ENCODE peak calls at places on chromosomes 7 and 10, in nine cellular contexts. One of them, this sample, is unnamed.

GRCh38 chr10:33781666-33782395 is 447.4 kb upstream of the NRP1 start:
- DNase-seq in keratinocyte: no peak
- DNase-seq in PC-3: peak
- DNase-seq in B cell: no peak
- DNase-seq in neural crest cell: no peak
- DNase-seq in psoas muscle: no peak
- DNase-seq in mucosa of descending colon: no peak
- DNase-seq in heart right ventricle: no peak
- DNase-seq in IMR-90: no peak
- DNase-seq in this sample: no peak

GRCh38 chr7:73715648-73716317 is 3.7 kb downstream of the STX1A start:
- DNase-seq in keratinocyte: peak
- DNase-seq in PC-3: peak
- DNase-seq in B cell: no peak
- DNase-seq in neural crest cell: no peak
- DNase-seq in psoas muscle: no peak
- DNase-seq in mucosa of descending colon: no peak
- DNase-seq in heart right ventricle: no peak
- DNase-seq in IMR-90: peak
- DNase-seq in this sample: no peak

GRCh38 chr7:131110294-131111080 is 217.2 kb upstream of the MKLN1 start:
- DNase-seq in keratinocyte: no peak
- DNase-seq in PC-3: peak
- DNase-seq in B cell: no peak
- DNase-seq in neural crest cell: no peak
- DNase-seq in psoas muscle: no peak
- DNase-seq in mucosa of descending colon: peak
- DNase-seq in heart right ventricle: peak
- DNase-seq in IMR-90: peak
- DNase-seq in this sample: no peak

GRCh38 chr10:88802430-88802829 is at the start of gene LIPM:
- DNase-seq in keratinocyte: no peak
- DNase-seq in PC-3: no peak
- DNase-seq in B cell: no peak
- DNase-seq in neural crest cell: no peak
- DNase-seq in psoas muscle: no peak
- DNase-seq in mucosa of descending colon: no peak
- DNase-seq in heart right ventricle: no peak
- DNase-seq in IMR-90: no peak
- DNase-seq in this sample: no peak

GRCh38 chr10:78953124-78954008 is 115.4 kb upstream of the ZMIZ1 start:
- DNase-seq in keratinocyte: no peak
- DNase-seq in PC-3: no peak
- DNase-seq in B cell: no peak
- DNase-seq in neural crest cell: no peak
- DNase-seq in psoas muscle: peak
- DNase-seq in mucosa of descending colon: no peak
- DNase-seq in heart right ventricle: peak
- DNase-seq in IMR-90: no peak
- DNase-seq in this sample: no peak

GRCh38 chr10:26486304-26486703 is 48.2 kb downstream of the APBB1IP start:
- DNase-seq in keratinocyte: peak
- DNase-seq in PC-3: peak
- DNase-seq in B cell: no peak
- DNase-seq in neural crest cell: no peak
- DNase-seq in psoas muscle: peak
- DNase-seq in mucosa of descending colon: no peak
- DNase-seq in heart right ventricle: peak
- DNase-seq in IMR-90: peak
- DNase-seq in this sample: no peak

GRCh38 chr10:14820010-14820774 is 17.6 kb downstream of the CDNF start:
- DNase-seq in keratinocyte: peak
- DNase-seq in PC-3: peak
- DNase-seq in B cell: no peak
- DNase-seq in neural crest cell: no peak
- DNase-seq in psoas muscle: no peak
- DNase-seq in mucosa of descending colon: no peak
- DNase-seq in heart right ventricle: no peak
- DNase-seq in IMR-90: peak
- DNase-seq in this sample: no peak

GRCh38 chr10:70437721-70438120 is 3.8 kb downstream of the NODAL start:
- DNase-seq in keratinocyte: no peak
- DNase-seq in PC-3: no peak
- DNase-seq in B cell: no peak
- DNase-seq in neural crest cell: no peak
- DNase-seq in psoas muscle: no peak
- DNase-seq in mucosa of descending colon: no peak
- DNase-seq in heart right ventricle: no peak
- DNase-seq in IMR-90: no peak
- DNase-seq in this sample: no peak

GRCh38 chr10:127991543-127992255 is 84.8 kb downstream of the PTPRE start:
- DNase-seq in keratinocyte: no peak
- DNase-seq in PC-3: no peak
- DNase-seq in B cell: no peak
- DNase-seq in neural crest cell: no peak
- DNase-seq in psoas muscle: no peak
- DNase-seq in mucosa of descending colon: no peak
- DNase-seq in heart right ventricle: no peak
- DNase-seq in IMR-90: no peak
- DNase-seq in this sample: no peak

GRCh38 chr10:70295946-70296345 is 12.1 kb upstream of the NPFFR1 start:
- DNase-seq in keratinocyte: no peak
- DNase-seq in PC-3: no peak
- DNase-seq in B cell: no peak
- DNase-seq in neural crest cell: no peak
- DNase-seq in psoas muscle: no peak
- DNase-seq in mucosa of descending colon: no peak
- DNase-seq in heart right ventricle: no peak
- DNase-seq in IMR-90: no peak
- DNase-seq in this sample: no peak

GRCh38 chr7:41832936-41833335 is 130.0 kb upstream of the INHBA start:
- DNase-seq in keratinocyte: no peak
- DNase-seq in PC-3: no peak
- DNase-seq in B cell: no peak
- DNase-seq in neural crest cell: no peak
- DNase-seq in psoas muscle: no peak
- DNase-seq in mucosa of descending colon: no peak
- DNase-seq in heart right ventricle: no peak
- DNase-seq in IMR-90: no peak
- DNase-seq in this sample: no peak

GRCh38 chr7:130566168-130566897 is 74.4 kb downstream of the MEST start:
- DNase-seq in keratinocyte: no peak
- DNase-seq in PC-3: peak
- DNase-seq in B cell: no peak
- DNase-seq in neural crest cell: no peak
- DNase-seq in psoas muscle: peak
- DNase-seq in mucosa of descending colon: no peak
- DNase-seq in heart right ventricle: peak
- DNase-seq in IMR-90: peak
- DNase-seq in this sample: no peak

GRCh38 chr7:26365077-26365896 is 73.6 kb downstream of the SNX10 start:
- DNase-seq in keratinocyte: no peak
- DNase-seq in PC-3: peak
- DNase-seq in B cell: peak
- DNase-seq in neural crest cell: peak
- DNase-seq in psoas muscle: no peak
- DNase-seq in mucosa of descending colon: peak
- DNase-seq in heart right ventricle: peak
- DNase-seq in IMR-90: peak
- DNase-seq in this sample: no peak

GRCh38 chr7:141752634-141753033 is 11.3 kb upstream of the TAS2R3 start:
- DNase-seq in keratinocyte: no peak
- DNase-seq in PC-3: peak
- DNase-seq in B cell: no peak
- DNase-seq in neural crest cell: no peak
- DNase-seq in psoas muscle: no peak
- DNase-seq in mucosa of descending colon: no peak
- DNase-seq in heart right ventricle: no peak
- DNase-seq in IMR-90: no peak
- DNase-seq in this sample: no peak

GRCh38 chr10:116429288-116429977 is 1.8 kb downstream of the PNLIPRP3 start:
- DNase-seq in keratinocyte: no peak
- DNase-seq in PC-3: no peak
- DNase-seq in B cell: no peak
- DNase-seq in neural crest cell: no peak
- DNase-seq in psoas muscle: no peak
- DNase-seq in mucosa of descending colon: no peak
- DNase-seq in heart right ventricle: no peak
- DNase-seq in IMR-90: no peak
- DNase-seq in this sample: no peak

GRCh38 chr7:114508096-114508495 is 93.5 kb downstream of the FOXP2 start:
- DNase-seq in keratinocyte: no peak
- DNase-seq in PC-3: no peak
- DNase-seq in B cell: no peak
- DNase-seq in neural crest cell: no peak
- DNase-seq in psoas muscle: no peak
- DNase-seq in mucosa of descending colon: no peak
- DNase-seq in heart right ventricle: no peak
- DNase-seq in IMR-90: peak
- DNase-seq in this sample: no peak

GRCh38 chr7:14191686-14192098 is 202.2 kb upstream of the ETV1 start:
- DNase-seq in keratinocyte: no peak
- DNase-seq in PC-3: peak
- DNase-seq in B cell: no peak
- DNase-seq in neural crest cell: no peak
- DNase-seq in psoas muscle: no peak
- DNase-seq in mucosa of descending colon: no peak
- DNase-seq in heart right ventricle: no peak
- DNase-seq in IMR-90: peak
- DNase-seq in this sample: no peak

GRCh38 chr7:124688991-124689390 is 76.6 kb downstream of the GPR37 start:
- DNase-seq in keratinocyte: peak
- DNase-seq in PC-3: peak
- DNase-seq in B cell: no peak
- DNase-seq in neural crest cell: no peak
- DNase-seq in psoas muscle: no peak
- DNase-seq in mucosa of descending colon: no peak
- DNase-seq in heart right ventricle: no peak
- DNase-seq in IMR-90: peak
- DNase-seq in this sample: no peak

GRCh38 chr10:57628592-57629284 is 639.0 kb downstream of the IPMK start:
- DNase-seq in keratinocyte: no peak
- DNase-seq in PC-3: no peak
- DNase-seq in B cell: no peak
- DNase-seq in neural crest cell: no peak
- DNase-seq in psoas muscle: no peak
- DNase-seq in mucosa of descending colon: peak
- DNase-seq in heart right ventricle: no peak
- DNase-seq in IMR-90: no peak
- DNase-seq in this sample: no peak

DNA sequence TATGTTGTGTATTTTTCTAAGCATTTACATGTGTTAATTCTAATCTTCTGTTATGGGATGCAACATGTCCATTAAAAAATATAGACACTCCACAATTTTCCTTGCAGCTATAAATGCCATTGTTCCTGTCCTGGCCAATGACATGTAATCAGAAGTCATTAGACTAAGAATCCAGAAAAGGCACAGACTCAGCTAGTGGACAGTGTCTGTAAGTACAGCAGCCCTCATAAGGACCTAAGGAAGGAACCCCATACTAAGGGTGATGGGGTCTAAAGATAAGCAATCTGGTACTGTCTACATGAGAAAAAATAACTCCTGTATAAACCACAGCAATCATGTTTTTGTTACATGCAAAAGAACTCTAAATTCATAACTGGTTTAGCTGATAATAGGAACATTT is 115.9 kb downstream of the GPR85 start:
- DNase-seq in keratinocyte: no peak
- DNase-seq in PC-3: peak
- DNase-seq in B cell: no peak
- DNase-seq in neural crest cell: no peak
- DNase-seq in psoas muscle: no peak
- DNase-seq in mucosa of descending colon: no peak
- DNase-seq in heart right ventricle: no peak
- DNase-seq in IMR-90: no peak
- DNase-seq in this sample: no peak
- TF ChIP-seq CTCF in keratinocyte: no peak
- TF ChIP-seq CTCF in PC-3: no peak
- TF ChIP-seq CTCF in B cell: no peak
- TF ChIP-seq CTCF in neural crest cell: peak
- TF ChIP-seq CTCF in psoas muscle: no peak
- TF ChIP-seq CTCF in mucosa of descending colon: no peak
- TF ChIP-seq CTCF in heart right ventricle: no peak
- TF ChIP-seq CTCF in IMR-90: no peak
- TF ChIP-seq CTCF in this sample: peak

DNA sequence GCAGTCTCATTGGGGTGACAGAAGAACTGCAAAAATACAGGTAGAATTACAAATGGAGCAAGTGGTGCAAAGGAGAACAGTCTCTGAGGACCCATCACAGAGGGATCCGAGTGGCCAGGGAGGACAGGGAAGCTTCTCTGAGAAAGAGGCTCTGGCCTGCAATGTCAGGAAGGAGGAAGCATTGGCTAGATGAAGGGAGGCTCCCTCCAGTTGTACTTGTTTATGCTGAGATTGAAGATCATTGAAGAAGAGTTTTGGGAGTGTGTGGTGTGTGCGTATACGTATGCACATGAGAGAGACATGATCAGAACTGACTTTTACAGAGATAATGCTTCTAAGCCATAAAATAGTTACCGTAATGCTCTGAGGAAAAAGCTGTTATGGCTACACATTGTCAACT is 274.7 kb upstream of the FZD8 start:
- DNase-seq in keratinocyte: no peak
- DNase-seq in PC-3: peak
- DNase-seq in B cell: no peak
- DNase-seq in neural crest cell: no peak
- DNase-seq in psoas muscle: no peak
- DNase-seq in mucosa of descending colon: peak
- DNase-seq in heart right ventricle: no peak
- DNase-seq in IMR-90: peak
- DNase-seq in this sample: no peak
- TF ChIP-seq CTCF in keratinocyte: peak
- TF ChIP-seq CTCF in PC-3: peak
- TF ChIP-seq CTCF in B cell: no peak
- TF ChIP-seq CTCF in neural crest cell: no peak
- TF ChIP-seq CTCF in psoas muscle: no peak
- TF ChIP-seq CTCF in mucosa of descending colon: no peak
- TF ChIP-seq CTCF in heart right ventricle: peak
- TF ChIP-seq CTCF in IMR-90: peak
- TF ChIP-seq CTCF in this sample: no peak

GRCh38 chr7:113424463-113424862 is 306.1 kb upstream of the SMIM30 start:
- DNase-seq in keratinocyte: no peak
- DNase-seq in PC-3: no peak
- DNase-seq in B cell: no peak
- DNase-seq in neural crest cell: no peak
- DNase-seq in psoas muscle: no peak
- DNase-seq in mucosa of descending colon: no peak
- DNase-seq in heart right ventricle: no peak
- DNase-seq in IMR-90: no peak
- DNase-seq in this sample: no peak
- TF ChIP-seq CTCF in keratinocyte: no peak
- TF ChIP-seq CTCF in PC-3: no peak
- TF ChIP-seq CTCF in B cell: no peak
- TF ChIP-seq CTCF in neural crest cell: no peak
- TF ChIP-seq CTCF in psoas muscle: no peak
- TF ChIP-seq CTCF in mucosa of descending colon: no peak
- TF ChIP-seq CTCF in heart right ventricle: no peak
- TF ChIP-seq CTCF in IMR-90: no peak
- TF ChIP-seq CTCF in this sample: no peak

DNA sequence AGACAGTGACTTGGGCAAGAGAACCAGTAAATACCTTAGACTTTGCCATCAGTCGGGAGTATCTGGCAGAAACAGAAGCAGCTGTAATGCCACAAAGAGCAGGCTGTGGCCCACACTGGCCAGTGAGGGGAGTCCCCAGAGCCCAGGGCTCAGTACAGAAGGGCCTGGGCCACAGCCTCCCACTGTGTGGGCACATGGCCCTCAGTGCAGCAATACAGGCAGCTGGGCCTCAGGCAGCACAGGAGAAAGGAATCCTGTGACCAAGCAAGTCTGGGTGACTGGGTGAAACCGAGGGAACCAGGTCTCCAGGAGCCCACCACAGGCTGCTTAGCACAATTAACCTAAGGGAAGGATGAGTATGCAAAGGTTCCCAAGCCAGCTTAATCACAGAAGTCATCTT is 14.0 kb downstream of the WDR91 start:
- DNase-seq in keratinocyte: no peak
- DNase-seq in PC-3: no peak
- DNase-seq in B cell: no peak
- DNase-seq in neural crest cell: no peak
- DNase-seq in psoas muscle: no peak
- DNase-seq in mucosa of descending colon: no peak
- DNase-seq in heart right ventricle: no peak
- DNase-seq in IMR-90: no peak
- DNase-seq in this sample: no peak
- TF ChIP-seq CTCF in keratinocyte: no peak
- TF ChIP-seq CTCF in PC-3: no peak
- TF ChIP-seq CTCF in B cell: no peak
- TF ChIP-seq CTCF in neural crest cell: no peak
- TF ChIP-seq CTCF in psoas muscle: no peak
- TF ChIP-seq CTCF in mucosa of descending colon: no peak
- TF ChIP-seq CTCF in heart right ventricle: no peak
- TF ChIP-seq CTCF in IMR-90: no peak
- TF ChIP-seq CTCF in this sample: no peak

This sample was measured in type B pancreatic cell.